ENCODE peak calls at places on chromosomes 2 and 18, in eight cellular contexts. A is small intestine, J is hepatocyte, O is HCT116, E is H7, K is BJ, R is mammary epithelial cell, I is fibroblast of lung. F is an unnamed sample.
A peak's percentile ranks its signal among the peaks of the same experiment; 100 is the strongest.

GRCh38 chr2:122174061-122174460 is 418.6 kb downstream of the TSN start:
- DNase-seq in A (no peak), J (no peak), O (no peak), E (no peak), K (no peak), R (no peak), I (no peak), F (no peak)

GRCh38 chr2:138779451-138780440 is at the start of gene NXPH2:
- DNase-seq in A (no peak), J (peak; percentile 44), O (no peak), E (peak; percentile 68), K (no peak), R (peak; percentile 25), I (peak; percentile 21), F (peak; percentile 9)

GRCh38 chr2:197398913-197399312 is 35.9 kb downstream of the SF3B1 start:
- DNase-seq in A (no peak), J (no peak), O (no peak), E (no peak), K (no peak), R (no peak), I (no peak), F (no peak)

GRCh38 chr2:54275541-54275940 is 19.5 kb upstream of the TSPYL6 start:
- DNase-seq in A (no peak), J (no peak), O (no peak), E (no peak), K (no peak), R (no peak), I (no peak), F (no peak)

GRCh38 chr2:231512222-231512621 is 18.0 kb downstream of the NMUR1 start:
- DNase-seq in A (no peak), J (no peak), O (no peak), E (no peak), K (no peak), R (no peak), I (peak; percentile 31), F (peak; percentile 56)

GRCh38 chr2:241907171-241907570 is 37.6 kb downstream of the RTP5 start:
- DNase-seq in A (no peak), J (no peak), O (no peak), E (peak; percentile 25), K (no peak), R (no peak), I (no peak), F (no peak)

GRCh38 chr2:216870508-216871332 is 10.9 kb upstream of the TNP1 start:
- DNase-seq in A (no peak), J (no peak), O (no peak), E (no peak), K (no peak), R (no peak), I (no peak), F (no peak)

GRCh38 chr2:191636235-191636543 is 41.7 kb upstream of the NABP1 start:
- DNase-seq in A (no peak), J (no peak), O (peak; percentile 54), E (no peak), K (no peak), R (peak; percentile 76), I (peak; percentile 97), F (peak; percentile 65)

GRCh38 chr2:241070361-241070760 is 31.7 kb downstream of the MTERF4 start:
- DNase-seq in A (no peak), J (no peak), O (no peak), E (peak; percentile 49), K (no peak), R (no peak), I (no peak), F (no peak)

GRCh38 chr2:111135910-111136297 is 15.2 kb downstream of the BCL2L11 start:
- DNase-seq in A (no peak), J (no peak), O (no peak), E (peak; percentile 69), K (no peak), R (no peak), I (peak; percentile 85), F (no peak)

GRCh38 chr2:143936758-143937562 is 583.0 kb downstream of the ZEB2 start:
- DNase-seq in A (peak; percentile 14), J (peak; percentile 64), O (no peak), E (peak; percentile 82), K (no peak), R (peak; percentile 28), I (peak; percentile 61), F (peak; percentile 46)

GRCh38 chr2:195535911-195536522 is 121.0 kb upstream of the SLC39A10 start:
- DNase-seq in A (peak; percentile 58), J (no peak), O (no peak), E (no peak), K (no peak), R (no peak), I (no peak), F (no peak)

GRCh38 chr18:3675446-3675845 is 225.5 kb downstream of the TGIF1 start:
- DNase-seq in A (no peak), J (no peak), O (no peak), E (no peak), K (no peak), R (peak; percentile 59), I (peak; percentile 53), F (no peak)

GRCh38 chr18:37565138-37565984 is at the start of gene CELF4:
- DNase-seq in A (no peak), J (peak; percentile 38), O (no peak), E (peak; percentile 64), K (no peak), R (peak; percentile 15), I (no peak), F (peak; percentile 42)

GRCh38 chr2:111015256-111015655 is 105.5 kb upstream of the BCL2L11 start:
- DNase-seq in A (no peak), J (no peak), O (no peak), E (no peak), K (no peak), R (no peak), I (no peak), F (no peak)

GRCh38 chr2:73103018-73103542 is 9.7 kb downstream of the RAB11FIP5 start:
- DNase-seq in A (no peak), J (no peak), O (no peak), E (no peak), K (no peak), R (no peak), I (no peak), F (no peak)

GRCh38 chr2:40372586-40372985 is 79.3 kb downstream of the SLC8A1 start:
- DNase-seq in A (no peak), J (no peak), O (no peak), E (no peak), K (no peak), R (no peak), I (peak; percentile 42), F (peak; percentile 70)
- H3K36me3 ChIP-seq in A (no peaks in the 10 kb centered on the region), J (no peaks in the 10 kb centered on the region), O (no peaks in the 10 kb centered on the region), E (no peaks in the 10 kb centered on the region), K (no peaks in the 10 kb centered on the region), R (no peaks in the 10 kb centered on the region), I (no peaks in the 10 kb centered on the region), F (peaks cover 4% of the 10 kb centered on the region)

GRCh38 chr18:5891361-5892215 is 3.7 kb downstream of the TMEM200C start:
- DNase-seq in A (no peak), J (no peak), O (no peak), E (peak; percentile 62), K (no peak), R (no peak), I (no peak), F (no peak)
- H3K4me3 ChIP-seq in A (no peak overlapping the region), J (no peak overlapping the region), O (no peak overlapping the region), E (peak overlapping the region; percentile 61), K (no peak overlapping the region), R (no peak overlapping the region), I (no peak overlapping the region), F (no peak overlapping the region)

GRCh38 chr2:15595936-15596335 is 4.3 kb downstream of the DDX1 start:
- DNase-seq in A (no peak), J (no peak), O (no peak), E (no peak), K (no peak), R (no peak), I (no peak), F (no peak)

GRCh38 chr2:15594291-15595256 is 2.9 kb downstream of the DDX1 start:
- DNase-seq in A (no peak), J (no peak), O (no peak), E (no peak), K (no peak), R (no peak), I (no peak), F (no peak)

GRCh38 chr2:15596968-15597367 is 5.3 kb downstream of the DDX1 start:
- DNase-seq in A (no peak), J (no peak), O (no peak), E (no peak), K (no peak), R (no peak), I (no peak), F (no peak)

GRCh38 chr2:15596350-15596749 is 4.7 kb downstream of the DDX1 start:
- DNase-seq in A (no peak), J (no peak), O (no peak), E (no peak), K (no peak), R (no peak), I (no peak), F (no peak)

DNA sequence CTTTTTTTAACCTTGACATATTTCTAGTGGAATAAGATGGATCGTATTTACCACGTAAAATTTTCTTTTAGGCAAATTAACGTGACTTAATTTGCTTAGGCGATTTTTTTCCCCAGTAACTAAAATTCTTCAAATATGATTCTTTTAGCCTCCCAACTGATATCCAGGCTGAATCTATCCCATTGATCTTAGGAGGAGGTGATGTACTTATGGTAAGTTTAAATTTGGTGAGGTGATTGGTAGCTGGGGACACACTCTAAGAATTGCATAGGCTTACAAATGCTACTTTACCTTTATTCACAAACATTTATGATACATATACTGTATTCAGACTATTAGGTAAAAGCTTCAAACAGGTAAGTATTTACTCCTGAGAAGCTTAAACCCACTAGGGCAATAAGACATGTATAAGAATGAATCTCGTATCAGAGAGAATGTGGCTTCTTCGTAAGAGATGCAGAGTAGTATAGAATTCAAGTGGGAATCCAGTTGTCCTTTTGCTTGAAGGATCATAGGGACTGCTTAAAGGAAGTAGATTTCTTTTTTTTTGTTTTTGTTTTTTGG is 3.8 kb downstream of the DDX1 start:
- DNase-seq in A (no peak), J (no peak), O (no peak), E (no peak), K (no peak), R (no peak), I (no peak), F (no peak)
- H3K36me3 ChIP-seq in A (peaks cover 5% of the 10 kb centered on the region), J (peaks cover 4% of the 10 kb centered on the region), O (peaks cover 43% of the 10 kb centered on the region), E (peaks cover 21% of the 10 kb centered on the region), K (peaks cover 7% of the 10 kb centered on the region), R (peaks cover 43% of the 10 kb centered on the region), I (peaks cover 12% of the 10 kb centered on the region), F (peaks cover 52% of the 10 kb centered on the region)

GRCh38 chr2:145283131-145283530 is 763.2 kb upstream of the ZEB2 start:
- DNase-seq in A (no peak), J (no peak), O (no peak), E (no peak), K (no peak), R (no peak), I (no peak), F (no peak)
- H3K4me3 ChIP-seq in A (no peak overlapping the region), J (no peak overlapping the region), O (no peak overlapping the region), E (no peak overlapping the region), K (no peak overlapping the region), R (no peak overlapping the region), I (no peak overlapping the region), F (no peak overlapping the region)

GRCh38 chr2:151809073-151809383 is 19.2 kb downstream of the ARL5A start:
- DNase-seq in A (no peak), J (no peak), O (no peak), E (no peak), K (no peak), R (no peak), I (no peak), F (no peak)
- H3K36me3 ChIP-seq in A (peaks cover 10% of the 10 kb centered on the region), J (no peaks in the 10 kb centered on the region), O (peaks cover 20% of the 10 kb centered on the region), E (peaks cover 15% of the 10 kb centered on the region), K (peaks cover 8% of the 10 kb centered on the region), R (peaks cover 29% of the 10 kb centered on the region), I (no peaks in the 10 kb centered on the region), F (peaks cover 54% of the 10 kb centered on the region)

F was measured in cardiac muscle cell.